ENCODE peak calls at places on chromosomes 2 and 18, in seven cellular contexts. One of them, this sample, is unnamed.

GRCh38 chr2:101442042-101442666 is 32.8 kb downstream of the RFX8 start:
- DNase-seq in psoas muscle: no peak
- DNase-seq in ovary: no peak
- DNase-seq in A549: no peak
- DNase-seq in A172: peak
- DNase-seq in posterior cingulate gyrus: no peak
- DNase-seq in NCI-H1417 treated with DMSO at 0.1 percent for 48 hours: no peak
- DNase-seq in this sample: no peak

GRCh38 chr18:51383711-51384110 is 186.2 kb upstream of the MEX3C start:
- DNase-seq in psoas muscle: no peak
- DNase-seq in ovary: no peak
- DNase-seq in A549: no peak
- DNase-seq in A172: no peak
- DNase-seq in posterior cingulate gyrus: no peak
- DNase-seq in NCI-H1417 treated with DMSO at 0.1 percent for 48 hours: no peak
- DNase-seq in this sample: no peak

GRCh38 chr2:148350211-148350610 is 294.3 kb upstream of the EPC2 start:
- DNase-seq in psoas muscle: no peak
- DNase-seq in ovary: no peak
- DNase-seq in A549: no peak
- DNase-seq in A172: no peak
- DNase-seq in posterior cingulate gyrus: no peak
- DNase-seq in NCI-H1417 treated with DMSO at 0.1 percent for 48 hours: no peak
- DNase-seq in this sample: no peak

GRCh38 chr2:66324924-66325583 is 109.9 kb upstream of the MEIS1 start:
- DNase-seq in psoas muscle: no peak
- DNase-seq in ovary: no peak
- DNase-seq in A549: no peak
- DNase-seq in A172: no peak
- DNase-seq in posterior cingulate gyrus: no peak
- DNase-seq in NCI-H1417 treated with DMSO at 0.1 percent for 48 hours: no peak
- DNase-seq in this sample: no peak

GRCh38 chr2:71006955-71007799 is 12.5 kb upstream of the TEX261 start:
- DNase-seq in psoas muscle: no peak
- DNase-seq in ovary: no peak
- DNase-seq in A549: no peak
- DNase-seq in A172: no peak
- DNase-seq in posterior cingulate gyrus: no peak
- DNase-seq in NCI-H1417 treated with DMSO at 0.1 percent for 48 hours: no peak
- DNase-seq in this sample: no peak

GRCh38 chr2:215136669-215137328 is 1.6 kb downstream of the ABCA12 start:
- DNase-seq in psoas muscle: no peak
- DNase-seq in ovary: no peak
- DNase-seq in A549: no peak
- DNase-seq in A172: peak
- DNase-seq in posterior cingulate gyrus: no peak
- DNase-seq in NCI-H1417 treated with DMSO at 0.1 percent for 48 hours: no peak
- DNase-seq in this sample: no peak

GRCh38 chr2:222240676-222241049 is 58.1 kb downstream of the PAX3 start:
- DNase-seq in psoas muscle: no peak
- DNase-seq in ovary: no peak
- DNase-seq in A549: no peak
- DNase-seq in A172: no peak
- DNase-seq in posterior cingulate gyrus: no peak
- DNase-seq in NCI-H1417 treated with DMSO at 0.1 percent for 48 hours: no peak
- DNase-seq in this sample: no peak

GRCh38 chr2:43469713-43470112 is 126.1 kb downstream of the THADA start:
- DNase-seq in psoas muscle: no peak
- DNase-seq in ovary: no peak
- DNase-seq in A549: no peak
- DNase-seq in A172: peak
- DNase-seq in posterior cingulate gyrus: no peak
- DNase-seq in NCI-H1417 treated with DMSO at 0.1 percent for 48 hours: no peak
- DNase-seq in this sample: peak

GRCh38 chr2:189601043-189601442 is 20.5 kb upstream of the SLC40A1 start:
- DNase-seq in psoas muscle: no peak
- DNase-seq in ovary: no peak
- DNase-seq in A549: peak
- DNase-seq in A172: peak
- DNase-seq in posterior cingulate gyrus: no peak
- DNase-seq in NCI-H1417 treated with DMSO at 0.1 percent for 48 hours: no peak
- DNase-seq in this sample: no peak

GRCh38 chr2:230879271-230879882 is 14.6 kb downstream of the ITM2C start:
- DNase-seq in psoas muscle: no peak
- DNase-seq in ovary: no peak
- DNase-seq in A549: no peak
- DNase-seq in A172: no peak
- DNase-seq in posterior cingulate gyrus: peak
- DNase-seq in NCI-H1417 treated with DMSO at 0.1 percent for 48 hours: no peak
- DNase-seq in this sample: no peak

This sample was measured in upper lobe of left lung.